ENCODE peak calls at places on chromosome X, in ten cellular contexts. S is adipocyte; N is nephron progenitor cell; B is kidney tubule cell; Y is MV-4-11; I is natural killer cell; P is EH; Z is glutamatergic neuron; V is M059J; X is effector CD4-positive, alpha-beta T cell. U is an unnamed sample.

GRCh38 chrX:48514126-48514806 is 5.5 kb downstream of the PORCN start:
- DNase-seq in S (no peak), N (no peak), Z (no peak), B (no peak), X (no peak), P (no peak), I (no peak), V (no peak), Y (no peak), U (no peak)

GRCh38 chrX:131068945-131069719 is 11.0 kb downstream of the ARHGAP36 start:
- DNase-seq in S (no peak), N (peak; percentile 89), I (no peak), P (peak; percentile 1), V (peak; percentile 34), Y (no peak), X (no peak), B (peak; percentile 10), Z (peak; percentile 84), U (no peak)

GRCh38 chrX:82649645-82650044 is 858.4 kb upstream of the POU3F4 start:
- DNase-seq in Y (peak; percentile 1), S (no peak), P (no peak), V (no peak), X (no peak), Z (no peak), N (no peak), B (no peak), I (no peak), U (no peak)

GRCh38 chrX:15749642-15750610 is 11.9 kb downstream of the CA5B start:
- DNase-seq in S (peak; percentile 67), Z (no peak), X (peak; percentile 21), P (peak; percentile 65), V (peak; percentile 69), I (no peak), N (no peak), B (no peak), Y (peak; percentile 63), U (no peak)

GRCh38 chrX:72050011-72050410 is 81.7 kb downstream of the RTL5 start:
- DNase-seq in B (no peak), S (no peak), Y (no peak), I (no peak), P (no peak), X (no peak), N (no peak), V (no peak), Z (no peak), U (peak; percentile 41)

GRCh38 chrX:107485019-107485418 is 35.6 kb downstream of the FRMPD3 start:
- DNase-seq in S (peak; percentile 6), Y (no peak), Z (no peak), X (no peak), I (no peak), P (no peak), N (no peak), V (no peak), B (no peak), U (no peak)

GRCh38 chrX:71098302-71098701 is 2.7 kb downstream of the FOXO4 start:
- DNase-seq in I (peak; percentile 69), S (peak; percentile 59), N (peak; percentile 51), X (peak; percentile 82), V (peak; percentile 54), Y (peak; percentile 60), P (peak; percentile 56), B (peak; percentile 31), Z (peak; percentile 53), U (no peak)

GRCh38 chrX:129965166-129965565 is 17.3 kb upstream of the BCORL1 start:
- DNase-seq in P (no peak), X (no peak), Z (no peak), V (no peak), S (no peak), I (no peak), Y (no peak), N (no peak), B (no peak), U (no peak)

GRCh38 chrX:39602226-39602625 is 495.5 kb downstream of the BCOR start:
- DNase-seq in Z (no peak), S (no peak), V (peak; percentile 2), B (no peak), Y (no peak), N (no peak), X (no peak), I (no peak), P (no peak), U (no peak)

GRCh38 chrX:122943918-122944317 is 240.2 kb upstream of the GRIA3 start:
- DNase-seq in V (peak; percentile 80), S (peak; percentile 81), N (no peak), I (no peak), P (peak; percentile 82), B (peak; percentile 1), Y (no peak), Z (no peak), X (no peak), U (peak; percentile 8)

GRCh38 chrX:24646745-24647182 is 383 bp downstream of the PCYT1B start:
- DNase-seq in P (peak; percentile 13), Y (no peak), V (no peak), B (no peak), X (no peak), Z (no peak), S (peak; percentile 52), N (peak; percentile 23), I (no peak), U (no peak)

GRCh38 chrX:135974279-135974856 is 580 bp upstream of the MMGT1 start:
- DNase-seq in I (peak; percentile 14), V (peak; percentile 54), X (peak; percentile 62), P (peak; percentile 75), S (peak; percentile 84), Z (peak; percentile 80), N (peak; percentile 78), Y (peak; percentile 25), B (peak; percentile 40), U (peak; percentile 47)

GRCh38 chrX:20067709-20068315 is 48.9 kb downstream of the MAP7D2 start:
- DNase-seq in X (no peak), I (no peak), P (peak; percentile 86), B (peak; percentile 86), V (peak; percentile 88), Z (peak; percentile 32), N (peak; percentile 8), Y (peak; percentile 35), S (peak; percentile 89), U (peak; percentile 79)

GRCh38 chrX:136694491-136695087 is 46.6 kb downstream of the CD40LG start:
- DNase-seq in X (no peak), N (peak; percentile 3), V (peak; percentile 53), I (no peak), Z (no peak), P (peak; percentile 53), Y (peak; percentile 25), S (peak; percentile 71), B (peak; percentile 62), U (peak; percentile 49)

GRCh38 chrX:40154229-40154852 is 56.6 kb upstream of the BCOR start:
- DNase-seq in B (peak; percentile 23), Y (peak; percentile 42), V (peak; percentile 73), P (peak; percentile 67), X (no peak), N (peak; percentile 34), Z (peak; percentile 73), I (no peak), S (peak; percentile 48), U (no peak)

GRCh38 chrX:51420610-51421009 is 75.8 kb downstream of the NUDT11 start:
- DNase-seq in I (no peak), X (peak; percentile 33), N (peak; percentile 16), S (peak; percentile 81), Z (no peak), V (peak; percentile 21), B (peak; percentile 53), Y (no peak), P (peak; percentile 30), U (peak; percentile 24)

GRCh38 chrX:55488559-55489314 is 911 bp downstream of the USP51 start:
- DNase-seq in Z (peak; percentile 67), N (peak; percentile 67), V (peak; percentile 59), S (peak; percentile 81), Y (peak; percentile 0), B (peak; percentile 45), I (peak; percentile 45), X (peak; percentile 47), P (peak; percentile 67), U (no peak)

GRCh38 chrX:468979-469378 is 82.3 kb upstream of the PPP2R3B start:
- DNase-seq in S (no peak), Y (no peak), Z (no peak), P (no peak), N (no peak), V (no peak), X (no peak), I (no peak), B (no peak), U (no peak)

GRCh38 chrX:21926527-21927278 is 13.8 kb upstream of the SMS start:
- DNase-seq in B (peak; percentile 98), I (no peak), S (peak; percentile 88), N (no peak), Y (peak; percentile 60), V (peak; percentile 97), P (peak; percentile 95), X (no peak), Z (no peak), U (peak; percentile 78)

GRCh38 chrX:140439455-140439854 is 65.4 kb downstream of the SOX3 start:
- DNase-seq in Y (no peak), S (no peak), I (no peak), N (peak; percentile 79), V (no peak), Z (peak; percentile 69), X (no peak), B (peak; percentile 30), P (no peak), U (no peak)

GRCh38 chrX:115093206-115093605 is 75.8 kb upstream of the IL13RA2 start:
- DNase-seq in I (no peak), B (no peak), S (no peak), V (peak; percentile 55), X (no peak), P (peak; percentile 27), N (no peak), Z (no peak), Y (no peak), U (no peak)

GRCh38 chrX:72137846-72138455 is 6.2 kb upstream of the RTL5 start:
- DNase-seq in Z (no peak), I (no peak), X (no peak), S (no peak), N (no peak), P (no peak), Y (no peak), B (no peak), V (no peak), U (no peak)

GRCh38 chrX:151396827-151397740 is at the start of gene VMA21:
- DNase-seq in P (peak; percentile 89), X (peak; percentile 69), Z (peak; percentile 82), V (peak; percentile 89), S (peak; percentile 88), I (peak; percentile 80), Y (peak; percentile 68), N (peak; percentile 76), B (peak; percentile 82), U (peak; percentile 77)

GRCh38 chrX:51641421-51642021 is 22.8 kb upstream of the CENPVL3 start:
- DNase-seq in V (peak; percentile 44), Z (no peak), X (no peak), N (peak; percentile 11), B (peak; percentile 45), S (peak; percentile 74), P (peak; percentile 56), Y (no peak), I (no peak), U (peak; percentile 32)

GRCh38 chrX:130789793-130790192 is 113.2 kb downstream of the ENOX2 start:
- DNase-seq in X (no peak), V (no peak), P (no peak), B (no peak), Z (no peak), I (no peak), N (no peak), S (no peak), Y (no peak), U (no peak)

GRCh38 chrX:134237363-134237702 is 351 bp downstream of the CCDC160 start:
- DNase-seq in S (no peak), I (no peak), V (no peak), P (no peak), Y (no peak), B (no peak), X (no peak), Z (peak; percentile 16), N (no peak), U (no peak)

GRCh38 chrX:130654409-130654970 is 248.5 kb downstream of the ENOX2 start:
- DNase-seq in V (no peak), X (no peak), B (peak; percentile 31), Z (no peak), P (peak; percentile 34), N (no peak), Y (no peak), I (no peak), S (peak; percentile 25), U (peak; percentile 10)

GRCh38 chrX:135740683-135741149 is 27.3 kb downstream of the CT45A3 start:
- DNase-seq in N (no peak), X (peak; percentile 14), P (peak; percentile 32), Z (peak; percentile 51), I (no peak), S (peak; percentile 34), Y (no peak), B (peak; percentile 21), V (peak; percentile 44), U (no peak)

U was measured in fibroblast of the conjunctiva.